ENCODE peak calls at places on chromosomes 5 and 9, in nine cellular contexts. One of them, this sample, is unnamed.
A peak's percentile ranks its signal among the peaks of the same experiment; 100 is the strongest.

GRCh38 chr9:115596743-115597080 is 478.8 kb upstream of the TNC start:
- DNase-seq in head of caudate nucleus: no peak
- DNase-seq in activated T-helper 9 cell treated with anti-CD3 and anti-CD28 coated beads, Interleukin-2, amount 50 U/mL, for 16 hours: no peak
- DNase-seq in activated naive CD4-positive, alpha-beta T cell treated with anti-CD3 and anti-CD28 coated beads, Interleukin-2, amount 10 ng/mL, durations not matched to agents 7 days and 5 days: no peak
- DNase-seq in activated naive CD8-positive, alpha-beta T cell treated with anti-CD3 and anti-CD28 coated beads, Interleukin-2, amount 50 U/mL, for 16 hours: no peak
- DNase-seq in AML-193: no peak
- DNase-seq in M059J: no peak
- DNase-seq in mesendoderm: no peak
- DNase-seq in tibial artery: no peak
- DNase-seq in this sample: no peak

GRCh38 chr5:134252671-134253070 is 26.8 kb upstream of the PPP2CA start:
- DNase-seq in head of caudate nucleus: no peak
- DNase-seq in activated T-helper 9 cell treated with anti-CD3 and anti-CD28 coated beads, Interleukin-2, amount 50 U/mL, for 16 hours: no peak
- DNase-seq in activated naive CD4-positive, alpha-beta T cell treated with anti-CD3 and anti-CD28 coated beads, Interleukin-2, amount 10 ng/mL, durations not matched to agents 7 days and 5 days: no peak
- DNase-seq in activated naive CD8-positive, alpha-beta T cell treated with anti-CD3 and anti-CD28 coated beads, Interleukin-2, amount 50 U/mL, for 16 hours: no peak
- DNase-seq in AML-193: no peak
- DNase-seq in M059J: peak; percentile 92
- DNase-seq in mesendoderm: no peak
- DNase-seq in tibial artery: no peak
- DNase-seq in this sample: no peak

GRCh38 chr5:56981906-56982305 is 30.0 kb upstream of the MIER3 start:
- DNase-seq in head of caudate nucleus: no peak
- DNase-seq in activated T-helper 9 cell treated with anti-CD3 and anti-CD28 coated beads, Interleukin-2, amount 50 U/mL, for 16 hours: no peak
- DNase-seq in activated naive CD4-positive, alpha-beta T cell treated with anti-CD3 and anti-CD28 coated beads, Interleukin-2, amount 10 ng/mL, durations not matched to agents 7 days and 5 days: no peak
- DNase-seq in activated naive CD8-positive, alpha-beta T cell treated with anti-CD3 and anti-CD28 coated beads, Interleukin-2, amount 50 U/mL, for 16 hours: no peak
- DNase-seq in AML-193: no peak
- DNase-seq in M059J: no peak
- DNase-seq in mesendoderm: no peak
- DNase-seq in tibial artery: no peak
- DNase-seq in this sample: no peak

GRCh38 chr9:70435948-70436347 is 21.5 kb upstream of the KLF9 start:
- DNase-seq in head of caudate nucleus: no peak
- DNase-seq in activated T-helper 9 cell treated with anti-CD3 and anti-CD28 coated beads, Interleukin-2, amount 50 U/mL, for 16 hours: no peak
- DNase-seq in activated naive CD4-positive, alpha-beta T cell treated with anti-CD3 and anti-CD28 coated beads, Interleukin-2, amount 10 ng/mL, durations not matched to agents 7 days and 5 days: no peak
- DNase-seq in activated naive CD8-positive, alpha-beta T cell treated with anti-CD3 and anti-CD28 coated beads, Interleukin-2, amount 50 U/mL, for 16 hours: no peak
- DNase-seq in AML-193: no peak
- DNase-seq in M059J: peak; percentile 80
- DNase-seq in mesendoderm: no peak
- DNase-seq in tibial artery: no peak
- DNase-seq in this sample: no peak

GRCh38 chr5:131389096-131389868 is 125.4 kb downstream of the CDC42SE2 start:
- DNase-seq in head of caudate nucleus: no peak
- DNase-seq in activated T-helper 9 cell treated with anti-CD3 and anti-CD28 coated beads, Interleukin-2, amount 50 U/mL, for 16 hours: no peak
- DNase-seq in activated naive CD4-positive, alpha-beta T cell treated with anti-CD3 and anti-CD28 coated beads, Interleukin-2, amount 10 ng/mL, durations not matched to agents 7 days and 5 days: no peak
- DNase-seq in activated naive CD8-positive, alpha-beta T cell treated with anti-CD3 and anti-CD28 coated beads, Interleukin-2, amount 50 U/mL, for 16 hours: no peak
- DNase-seq in AML-193: no peak
- DNase-seq in M059J: no peak
- DNase-seq in mesendoderm: no peak
- DNase-seq in tibial artery: no peak
- DNase-seq in this sample: no peak

GRCh38 chr9:23769307-23769935 is 56.6 kb downstream of the ELAVL2 start:
- DNase-seq in head of caudate nucleus: no peak
- DNase-seq in activated T-helper 9 cell treated with anti-CD3 and anti-CD28 coated beads, Interleukin-2, amount 50 U/mL, for 16 hours: no peak
- DNase-seq in activated naive CD4-positive, alpha-beta T cell treated with anti-CD3 and anti-CD28 coated beads, Interleukin-2, amount 10 ng/mL, durations not matched to agents 7 days and 5 days: no peak
- DNase-seq in activated naive CD8-positive, alpha-beta T cell treated with anti-CD3 and anti-CD28 coated beads, Interleukin-2, amount 50 U/mL, for 16 hours: no peak
- DNase-seq in AML-193: no peak
- DNase-seq in M059J: peak; percentile 100
- DNase-seq in mesendoderm: peak; percentile 62
- DNase-seq in tibial artery: no peak
- DNase-seq in this sample: no peak

GRCh38 chr9:18821794-18822193 is 211.2 kb downstream of the SAXO1 start:
- DNase-seq in head of caudate nucleus: no peak
- DNase-seq in activated T-helper 9 cell treated with anti-CD3 and anti-CD28 coated beads, Interleukin-2, amount 50 U/mL, for 16 hours: no peak
- DNase-seq in activated naive CD4-positive, alpha-beta T cell treated with anti-CD3 and anti-CD28 coated beads, Interleukin-2, amount 10 ng/mL, durations not matched to agents 7 days and 5 days: no peak
- DNase-seq in activated naive CD8-positive, alpha-beta T cell treated with anti-CD3 and anti-CD28 coated beads, Interleukin-2, amount 50 U/mL, for 16 hours: no peak
- DNase-seq in AML-193: no peak
- DNase-seq in M059J: peak; percentile 65
- DNase-seq in mesendoderm: peak; percentile 48
- DNase-seq in tibial artery: no peak
- DNase-seq in this sample: no peak

GRCh38 chr9:73689091-73689870 is 537.6 kb downstream of the ANXA1 start:
- DNase-seq in head of caudate nucleus: peak; percentile 36
- DNase-seq in activated T-helper 9 cell treated with anti-CD3 and anti-CD28 coated beads, Interleukin-2, amount 50 U/mL, for 16 hours: no peak
- DNase-seq in activated naive CD4-positive, alpha-beta T cell treated with anti-CD3 and anti-CD28 coated beads, Interleukin-2, amount 10 ng/mL, durations not matched to agents 7 days and 5 days: no peak
- DNase-seq in activated naive CD8-positive, alpha-beta T cell treated with anti-CD3 and anti-CD28 coated beads, Interleukin-2, amount 50 U/mL, for 16 hours: no peak
- DNase-seq in AML-193: no peak
- DNase-seq in M059J: no peak
- DNase-seq in mesendoderm: no peak
- DNase-seq in tibial artery: no peak
- DNase-seq in this sample: peak; percentile 76

GRCh38 chr9:96513622-96514021 is 63.7 kb downstream of the HABP4 start:
- DNase-seq in head of caudate nucleus: no peak
- DNase-seq in activated T-helper 9 cell treated with anti-CD3 and anti-CD28 coated beads, Interleukin-2, amount 50 U/mL, for 16 hours: no peak
- DNase-seq in activated naive CD4-positive, alpha-beta T cell treated with anti-CD3 and anti-CD28 coated beads, Interleukin-2, amount 10 ng/mL, durations not matched to agents 7 days and 5 days: no peak
- DNase-seq in activated naive CD8-positive, alpha-beta T cell treated with anti-CD3 and anti-CD28 coated beads, Interleukin-2, amount 50 U/mL, for 16 hours: no peak
- DNase-seq in AML-193: no peak
- DNase-seq in M059J: no peak
- DNase-seq in mesendoderm: no peak
- DNase-seq in tibial artery: no peak
- DNase-seq in this sample: no peak

GRCh38 chr5:166165600-166165999 is 2125.8 kb upstream of the WWC1 start:
- DNase-seq in head of caudate nucleus: no peak
- DNase-seq in activated T-helper 9 cell treated with anti-CD3 and anti-CD28 coated beads, Interleukin-2, amount 50 U/mL, for 16 hours: no peak
- DNase-seq in activated naive CD4-positive, alpha-beta T cell treated with anti-CD3 and anti-CD28 coated beads, Interleukin-2, amount 10 ng/mL, durations not matched to agents 7 days and 5 days: no peak
- DNase-seq in activated naive CD8-positive, alpha-beta T cell treated with anti-CD3 and anti-CD28 coated beads, Interleukin-2, amount 50 U/mL, for 16 hours: no peak
- DNase-seq in AML-193: no peak
- DNase-seq in M059J: no peak
- DNase-seq in mesendoderm: peak; percentile 53
- DNase-seq in tibial artery: no peak
- DNase-seq in this sample: no peak

GRCh38 chr9:135243201-135244190 is 156.0 kb downstream of the OLFM1 start:
- DNase-seq in head of caudate nucleus: no peak
- DNase-seq in activated T-helper 9 cell treated with anti-CD3 and anti-CD28 coated beads, Interleukin-2, amount 50 U/mL, for 16 hours: no peak
- DNase-seq in activated naive CD4-positive, alpha-beta T cell treated with anti-CD3 and anti-CD28 coated beads, Interleukin-2, amount 10 ng/mL, durations not matched to agents 7 days and 5 days: no peak
- DNase-seq in activated naive CD8-positive, alpha-beta T cell treated with anti-CD3 and anti-CD28 coated beads, Interleukin-2, amount 50 U/mL, for 16 hours: no peak
- DNase-seq in AML-193: no peak
- DNase-seq in M059J: peak; percentile 25
- DNase-seq in mesendoderm: no peak
- DNase-seq in tibial artery: no peak
- DNase-seq in this sample: no peak

GRCh38 chr5:172971482-172971881 is 12.1 kb upstream of the ATP6V0E1 start:
- DNase-seq in head of caudate nucleus: no peak
- DNase-seq in activated T-helper 9 cell treated with anti-CD3 and anti-CD28 coated beads, Interleukin-2, amount 50 U/mL, for 16 hours: no peak
- DNase-seq in activated naive CD4-positive, alpha-beta T cell treated with anti-CD3 and anti-CD28 coated beads, Interleukin-2, amount 10 ng/mL, durations not matched to agents 7 days and 5 days: no peak
- DNase-seq in activated naive CD8-positive, alpha-beta T cell treated with anti-CD3 and anti-CD28 coated beads, Interleukin-2, amount 50 U/mL, for 16 hours: no peak
- DNase-seq in AML-193: no peak
- DNase-seq in M059J: no peak
- DNase-seq in mesendoderm: no peak
- DNase-seq in tibial artery: no peak
- DNase-seq in this sample: no peak

GRCh38 chr5:127909078-127909477 is 174.5 kb upstream of the SLC12A2 start:
- DNase-seq in head of caudate nucleus: peak; percentile 17
- DNase-seq in activated T-helper 9 cell treated with anti-CD3 and anti-CD28 coated beads, Interleukin-2, amount 50 U/mL, for 16 hours: no peak
- DNase-seq in activated naive CD4-positive, alpha-beta T cell treated with anti-CD3 and anti-CD28 coated beads, Interleukin-2, amount 10 ng/mL, durations not matched to agents 7 days and 5 days: no peak
- DNase-seq in activated naive CD8-positive, alpha-beta T cell treated with anti-CD3 and anti-CD28 coated beads, Interleukin-2, amount 50 U/mL, for 16 hours: no peak
- DNase-seq in AML-193: peak; percentile 70
- DNase-seq in M059J: peak; percentile 49
- DNase-seq in mesendoderm: peak; percentile 83
- DNase-seq in tibial artery: no peak
- DNase-seq in this sample: no peak

GRCh38 chr9:135137398-135137832 is 49.9 kb downstream of the OLFM1 start:
- DNase-seq in head of caudate nucleus: peak; percentile 38
- DNase-seq in activated T-helper 9 cell treated with anti-CD3 and anti-CD28 coated beads, Interleukin-2, amount 50 U/mL, for 16 hours: no peak
- DNase-seq in activated naive CD4-positive, alpha-beta T cell treated with anti-CD3 and anti-CD28 coated beads, Interleukin-2, amount 10 ng/mL, durations not matched to agents 7 days and 5 days: no peak
- DNase-seq in activated naive CD8-positive, alpha-beta T cell treated with anti-CD3 and anti-CD28 coated beads, Interleukin-2, amount 50 U/mL, for 16 hours: no peak
- DNase-seq in AML-193: no peak
- DNase-seq in M059J: peak; percentile 64
- DNase-seq in mesendoderm: peak; percentile 95
- DNase-seq in tibial artery: no peak
- DNase-seq in this sample: peak; percentile 20

GRCh38 chr9:123338710-123339665 is 17.0 kb upstream of the CRB2 start:
- DNase-seq in head of caudate nucleus: no peak
- DNase-seq in activated T-helper 9 cell treated with anti-CD3 and anti-CD28 coated beads, Interleukin-2, amount 50 U/mL, for 16 hours: peak; percentile 51
- DNase-seq in activated naive CD4-positive, alpha-beta T cell treated with anti-CD3 and anti-CD28 coated beads, Interleukin-2, amount 10 ng/mL, durations not matched to agents 7 days and 5 days: peak; percentile 75
- DNase-seq in activated naive CD8-positive, alpha-beta T cell treated with anti-CD3 and anti-CD28 coated beads, Interleukin-2, amount 50 U/mL, for 16 hours: peak; percentile 57
- DNase-seq in AML-193: no peak
- DNase-seq in M059J: no peak
- DNase-seq in mesendoderm: peak; percentile 46
- DNase-seq in tibial artery: no peak
- DNase-seq in this sample: no peak

GRCh38 chr9:125604189-125604588 is 102.8 kb downstream of the MAPKAP1 start:
- DNase-seq in head of caudate nucleus: no peak
- DNase-seq in activated T-helper 9 cell treated with anti-CD3 and anti-CD28 coated beads, Interleukin-2, amount 50 U/mL, for 16 hours: no peak
- DNase-seq in activated naive CD4-positive, alpha-beta T cell treated with anti-CD3 and anti-CD28 coated beads, Interleukin-2, amount 10 ng/mL, durations not matched to agents 7 days and 5 days: no peak
- DNase-seq in activated naive CD8-positive, alpha-beta T cell treated with anti-CD3 and anti-CD28 coated beads, Interleukin-2, amount 50 U/mL, for 16 hours: no peak
- DNase-seq in AML-193: no peak
- DNase-seq in M059J: no peak
- DNase-seq in mesendoderm: no peak
- DNase-seq in tibial artery: no peak
- DNase-seq in this sample: no peak

GRCh38 chr5:72126796-72127195 is 19.5 kb downstream of the MAP1B start:
- DNase-seq in head of caudate nucleus: no peak
- DNase-seq in activated T-helper 9 cell treated with anti-CD3 and anti-CD28 coated beads, Interleukin-2, amount 50 U/mL, for 16 hours: no peak
- DNase-seq in activated naive CD4-positive, alpha-beta T cell treated with anti-CD3 and anti-CD28 coated beads, Interleukin-2, amount 10 ng/mL, durations not matched to agents 7 days and 5 days: no peak
- DNase-seq in activated naive CD8-positive, alpha-beta T cell treated with anti-CD3 and anti-CD28 coated beads, Interleukin-2, amount 50 U/mL, for 16 hours: no peak
- DNase-seq in AML-193: no peak
- DNase-seq in M059J: no peak
- DNase-seq in mesendoderm: no peak
- DNase-seq in tibial artery: no peak
- DNase-seq in this sample: no peak

GRCh38 chr5:159071382-159071781 is 28.3 kb downstream of the EBF1 start:
- DNase-seq in head of caudate nucleus: no peak
- DNase-seq in activated T-helper 9 cell treated with anti-CD3 and anti-CD28 coated beads, Interleukin-2, amount 50 U/mL, for 16 hours: no peak
- DNase-seq in activated naive CD4-positive, alpha-beta T cell treated with anti-CD3 and anti-CD28 coated beads, Interleukin-2, amount 10 ng/mL, durations not matched to agents 7 days and 5 days: no peak
- DNase-seq in activated naive CD8-positive, alpha-beta T cell treated with anti-CD3 and anti-CD28 coated beads, Interleukin-2, amount 50 U/mL, for 16 hours: no peak
- DNase-seq in AML-193: no peak
- DNase-seq in M059J: no peak
- DNase-seq in mesendoderm: no peak
- DNase-seq in tibial artery: no peak
- DNase-seq in this sample: no peak

GRCh38 chr9:133238851-133239532 is 29.9 kb upstream of the OBP2B start:
- DNase-seq in head of caudate nucleus: peak; percentile 7
- DNase-seq in activated T-helper 9 cell treated with anti-CD3 and anti-CD28 coated beads, Interleukin-2, amount 50 U/mL, for 16 hours: peak; percentile 36
- DNase-seq in activated naive CD4-positive, alpha-beta T cell treated with anti-CD3 and anti-CD28 coated beads, Interleukin-2, amount 10 ng/mL, durations not matched to agents 7 days and 5 days: peak; percentile 76
- DNase-seq in activated naive CD8-positive, alpha-beta T cell treated with anti-CD3 and anti-CD28 coated beads, Interleukin-2, amount 50 U/mL, for 16 hours: peak; percentile 43
- DNase-seq in AML-193: peak; percentile 53
- DNase-seq in M059J: peak; percentile 16
- DNase-seq in mesendoderm: peak; percentile 97
- DNase-seq in tibial artery: no peak
- DNase-seq in this sample: peak; percentile 15

GRCh38 chr5:109410389-109411174 is 808 bp upstream of the PJA2 start:
- DNase-seq in head of caudate nucleus: peak; percentile 71
- DNase-seq in activated T-helper 9 cell treated with anti-CD3 and anti-CD28 coated beads, Interleukin-2, amount 50 U/mL, for 16 hours: peak; percentile 10
- DNase-seq in activated naive CD4-positive, alpha-beta T cell treated with anti-CD3 and anti-CD28 coated beads, Interleukin-2, amount 10 ng/mL, durations not matched to agents 7 days and 5 days: peak; percentile 59
- DNase-seq in activated naive CD8-positive, alpha-beta T cell treated with anti-CD3 and anti-CD28 coated beads, Interleukin-2, amount 50 U/mL, for 16 hours: no peak
- DNase-seq in AML-193: peak; percentile 85
- DNase-seq in M059J: peak; percentile 89
- DNase-seq in mesendoderm: peak; percentile 94
- DNase-seq in tibial artery: peak; percentile 87
- DNase-seq in this sample: peak; percentile 87

GRCh38 chr9:127803507-127804352 is 1.0 kb downstream of the FPGS start:
- DNase-seq in head of caudate nucleus: no peak
- DNase-seq in activated T-helper 9 cell treated with anti-CD3 and anti-CD28 coated beads, Interleukin-2, amount 50 U/mL, for 16 hours: no peak
- DNase-seq in activated naive CD4-positive, alpha-beta T cell treated with anti-CD3 and anti-CD28 coated beads, Interleukin-2, amount 10 ng/mL, durations not matched to agents 7 days and 5 days: peak; percentile 35
- DNase-seq in activated naive CD8-positive, alpha-beta T cell treated with anti-CD3 and anti-CD28 coated beads, Interleukin-2, amount 50 U/mL, for 16 hours: no peak
- DNase-seq in AML-193: peak; percentile 8
- DNase-seq in M059J: peak; percentile 82
- DNase-seq in mesendoderm: no peak
- DNase-seq in tibial artery: peak; percentile 79
- DNase-seq in this sample: no peak

GRCh38 chr5:1509346-1510085 is 14.2 kb downstream of the LPCAT1 start:
- DNase-seq in head of caudate nucleus: no peak
- DNase-seq in activated T-helper 9 cell treated with anti-CD3 and anti-CD28 coated beads, Interleukin-2, amount 50 U/mL, for 16 hours: no peak
- DNase-seq in activated naive CD4-positive, alpha-beta T cell treated with anti-CD3 and anti-CD28 coated beads, Interleukin-2, amount 10 ng/mL, durations not matched to agents 7 days and 5 days: peak; percentile 15
- DNase-seq in activated naive CD8-positive, alpha-beta T cell treated with anti-CD3 and anti-CD28 coated beads, Interleukin-2, amount 50 U/mL, for 16 hours: no peak
- DNase-seq in AML-193: no peak
- DNase-seq in M059J: no peak
- DNase-seq in mesendoderm: no peak
- DNase-seq in tibial artery: peak; percentile 47
- DNase-seq in this sample: no peak

GRCh38 chr5:41686191-41686590 is 175.8 kb upstream of the PLCXD3 start:
- DNase-seq in head of caudate nucleus: no peak
- DNase-seq in activated T-helper 9 cell treated with anti-CD3 and anti-CD28 coated beads, Interleukin-2, amount 50 U/mL, for 16 hours: no peak
- DNase-seq in activated naive CD4-positive, alpha-beta T cell treated with anti-CD3 and anti-CD28 coated beads, Interleukin-2, amount 10 ng/mL, durations not matched to agents 7 days and 5 days: no peak
- DNase-seq in activated naive CD8-positive, alpha-beta T cell treated with anti-CD3 and anti-CD28 coated beads, Interleukin-2, amount 50 U/mL, for 16 hours: no peak
- DNase-seq in AML-193: no peak
- DNase-seq in M059J: no peak
- DNase-seq in mesendoderm: no peak
- DNase-seq in tibial artery: no peak
- DNase-seq in this sample: no peak

GRCh38 chr5:139407517-139407916 is 3.6 kb upstream of the SPATA24 start:
- DNase-seq in head of caudate nucleus: no peak
- DNase-seq in activated T-helper 9 cell treated with anti-CD3 and anti-CD28 coated beads, Interleukin-2, amount 50 U/mL, for 16 hours: no peak
- DNase-seq in activated naive CD4-positive, alpha-beta T cell treated with anti-CD3 and anti-CD28 coated beads, Interleukin-2, amount 10 ng/mL, durations not matched to agents 7 days and 5 days: no peak
- DNase-seq in activated naive CD8-positive, alpha-beta T cell treated with anti-CD3 and anti-CD28 coated beads, Interleukin-2, amount 50 U/mL, for 16 hours: no peak
- DNase-seq in AML-193: peak; percentile 59
- DNase-seq in M059J: no peak
- DNase-seq in mesendoderm: no peak
- DNase-seq in tibial artery: no peak
- DNase-seq in this sample: no peak

GRCh38 chr5:83029912-83030311 is 47.3 kb downstream of the TMEM167A start:
- DNase-seq in head of caudate nucleus: no peak
- DNase-seq in activated T-helper 9 cell treated with anti-CD3 and anti-CD28 coated beads, Interleukin-2, amount 50 U/mL, for 16 hours: no peak
- DNase-seq in activated naive CD4-positive, alpha-beta T cell treated with anti-CD3 and anti-CD28 coated beads, Interleukin-2, amount 10 ng/mL, durations not matched to agents 7 days and 5 days: no peak
- DNase-seq in activated naive CD8-positive, alpha-beta T cell treated with anti-CD3 and anti-CD28 coated beads, Interleukin-2, amount 50 U/mL, for 16 hours: no peak
- DNase-seq in AML-193: no peak
- DNase-seq in M059J: peak; percentile 54
- DNase-seq in mesendoderm: peak; percentile 26
- DNase-seq in tibial artery: no peak
- DNase-seq in this sample: no peak

GRCh38 chr9:129576546-129577543 is 44.1 kb downstream of the C9orf50 start:
- DNase-seq in head of caudate nucleus: no peak
- DNase-seq in activated T-helper 9 cell treated with anti-CD3 and anti-CD28 coated beads, Interleukin-2, amount 50 U/mL, for 16 hours: no peak
- DNase-seq in activated naive CD4-positive, alpha-beta T cell treated with anti-CD3 and anti-CD28 coated beads, Interleukin-2, amount 10 ng/mL, durations not matched to agents 7 days and 5 days: peak; percentile 42
- DNase-seq in activated naive CD8-positive, alpha-beta T cell treated with anti-CD3 and anti-CD28 coated beads, Interleukin-2, amount 50 U/mL, for 16 hours: no peak
- DNase-seq in AML-193: no peak
- DNase-seq in M059J: peak; percentile 68
- DNase-seq in mesendoderm: peak; percentile 44
- DNase-seq in tibial artery: no peak
- DNase-seq in this sample: no peak

GRCh38 chr9:131185924-131186323 is 60.5 kb downstream of the NUP214 start:
- DNase-seq in head of caudate nucleus: no peak
- DNase-seq in activated T-helper 9 cell treated with anti-CD3 and anti-CD28 coated beads, Interleukin-2, amount 50 U/mL, for 16 hours: no peak
- DNase-seq in activated naive CD4-positive, alpha-beta T cell treated with anti-CD3 and anti-CD28 coated beads, Interleukin-2, amount 10 ng/mL, durations not matched to agents 7 days and 5 days: no peak
- DNase-seq in activated naive CD8-positive, alpha-beta T cell treated with anti-CD3 and anti-CD28 coated beads, Interleukin-2, amount 50 U/mL, for 16 hours: no peak
- DNase-seq in AML-193: no peak
- DNase-seq in M059J: no peak
- DNase-seq in mesendoderm: no peak
- DNase-seq in tibial artery: no peak
- DNase-seq in this sample: no peak

GRCh38 chr5:86979801-86980510 is 287.7 kb upstream of the RASA1 start:
- DNase-seq in head of caudate nucleus: no peak
- DNase-seq in activated T-helper 9 cell treated with anti-CD3 and anti-CD28 coated beads, Interleukin-2, amount 50 U/mL, for 16 hours: no peak
- DNase-seq in activated naive CD4-positive, alpha-beta T cell treated with anti-CD3 and anti-CD28 coated beads, Interleukin-2, amount 10 ng/mL, durations not matched to agents 7 days and 5 days: no peak
- DNase-seq in activated naive CD8-positive, alpha-beta T cell treated with anti-CD3 and anti-CD28 coated beads, Interleukin-2, amount 50 U/mL, for 16 hours: no peak
- DNase-seq in AML-193: peak; percentile 95
- DNase-seq in M059J: peak; percentile 82
- DNase-seq in mesendoderm: peak; percentile 69
- DNase-seq in tibial artery: no peak
- DNase-seq in this sample: peak; percentile 30

GRCh38 chr5:96283589-96283988 is 149.5 kb downstream of the PCSK1 start:
- DNase-seq in head of caudate nucleus: no peak
- DNase-seq in activated T-helper 9 cell treated with anti-CD3 and anti-CD28 coated beads, Interleukin-2, amount 50 U/mL, for 16 hours: no peak
- DNase-seq in activated naive CD4-positive, alpha-beta T cell treated with anti-CD3 and anti-CD28 coated beads, Interleukin-2, amount 10 ng/mL, durations not matched to agents 7 days and 5 days: no peak
- DNase-seq in activated naive CD8-positive, alpha-beta T cell treated with anti-CD3 and anti-CD28 coated beads, Interleukin-2, amount 50 U/mL, for 16 hours: no peak
- DNase-seq in AML-193: no peak
- DNase-seq in M059J: no peak
- DNase-seq in mesendoderm: no peak
- DNase-seq in tibial artery: no peak
- DNase-seq in this sample: no peak

GRCh38 chr5:114634517-114634916 is 272.6 kb downstream of the KCNN2 start:
- DNase-seq in head of caudate nucleus: no peak
- DNase-seq in activated T-helper 9 cell treated with anti-CD3 and anti-CD28 coated beads, Interleukin-2, amount 50 U/mL, for 16 hours: no peak
- DNase-seq in activated naive CD4-positive, alpha-beta T cell treated with anti-CD3 and anti-CD28 coated beads, Interleukin-2, amount 10 ng/mL, durations not matched to agents 7 days and 5 days: no peak
- DNase-seq in activated naive CD8-positive, alpha-beta T cell treated with anti-CD3 and anti-CD28 coated beads, Interleukin-2, amount 50 U/mL, for 16 hours: no peak
- DNase-seq in AML-193: no peak
- DNase-seq in M059J: no peak
- DNase-seq in mesendoderm: no peak
- DNase-seq in tibial artery: no peak
- DNase-seq in this sample: no peak

GRCh38 chr5:179380211-179381035 is 35.2 kb upstream of the ADAMTS2 start:
- DNase-seq in head of caudate nucleus: no peak
- DNase-seq in activated T-helper 9 cell treated with anti-CD3 and anti-CD28 coated beads, Interleukin-2, amount 50 U/mL, for 16 hours: no peak
- DNase-seq in activated naive CD4-positive, alpha-beta T cell treated with anti-CD3 and anti-CD28 coated beads, Interleukin-2, amount 10 ng/mL, durations not matched to agents 7 days and 5 days: no peak
- DNase-seq in activated naive CD8-positive, alpha-beta T cell treated with anti-CD3 and anti-CD28 coated beads, Interleukin-2, amount 50 U/mL, for 16 hours: no peak
- DNase-seq in AML-193: no peak
- DNase-seq in M059J: no peak
- DNase-seq in mesendoderm: no peak
- DNase-seq in tibial artery: no peak
- DNase-seq in this sample: no peak

This sample was measured in globus pallidus.